ENCODE peak calls at places on chromosomes 7 and 10, in four cellular contexts. T, R, G and J are unnamed samples.

GRCh38 chr10:72079356-72079755 is 9.0 kb downstream of the SPOCK2 start:
- DNase-seq in T (no peak), G (no peak), R (peak; percentile 65), J (peak; percentile 67)

GRCh38 chr7:29337628-29338116 is 143.1 kb downstream of the CHN2 start:
- DNase-seq in T (no peak), R (peak; percentile 12), G (no peak), J (no peak)

GRCh38 chr10:59692113-59692512 is 17.5 kb downstream of the SLC16A9 start:
- DNase-seq in T (no peak), R (no peak), G (no peak), J (no peak)

GRCh38 chr7:22668971-22669401 is 58.0 kb upstream of the IL6 start:
- DNase-seq in G (no peak), T (no peak), R (no peak), J (no peak)

GRCh38 chr10:49177391-49178355 is 10.5 kb downstream of the TMEM273 start:
- DNase-seq in G (peak; percentile 81), R (no peak), T (no peak), J (no peak)

GRCh38 chr10:27998178-27998953 is 513 bp downstream of the ODAD2 start:
- DNase-seq in R (no peak), G (no peak), T (peak; percentile 21), J (no peak)

GRCh38 chr10:53598914-53599313 is 826.3 kb upstream of the MBL2 start:
- DNase-seq in R (no peak), G (no peak), T (no peak), J (no peak)

GRCh38 chr7:105791926-105792325 is 84.5 kb downstream of the ATXN7L1 start:
- DNase-seq in G (no peak), R (no peak), T (no peak), J (no peak)

GRCh38 chr10:89332092-89332633 is 4.4 kb downstream of the IFIT3 start:
- DNase-seq in T (no peak), G (no peak), R (no peak), J (no peak)

GRCh38 chr10:5252177-5253037 is 55.8 kb downstream of the AKR1C4 start:
- DNase-seq in T (no peak), G (no peak), R (no peak), J (no peak)

GRCh38 chr10:46520381-46520780 is 36.1 kb downstream of the GPRIN2 start:
- DNase-seq in R (no peak), G (peak; percentile 76), T (no peak), J (no peak)

GRCh38 chr10:58697691-58698090 is 185.0 kb downstream of the BICC1 start:
- DNase-seq in G (no peak), T (no peak), R (no peak), J (no peak)

GRCh38 chr10:91162050-91162494 is 58.4 kb upstream of the PCGF5 start:
- DNase-seq in G (no peak), T (no peak), R (no peak), J (no peak)

GRCh38 chr7:1638113-1638726 is 31.9 kb upstream of the ELFN1 start:
- DNase-seq in G (no peak), R (no peak), T (peak; percentile 95), J (no peak)

GRCh38 chr10:14838582-14839304 is 637 bp downstream of the HSPA14 start:
- DNase-seq in T (no peak), R (peak; percentile 2), G (no peak), J (peak; percentile 15)

GRCh38 chr7:2104107-2104710 is 128.5 kb downstream of the MAD1L1 start:
- DNase-seq in G (peak; percentile 90), R (peak; percentile 41), T (peak; percentile 74), J (peak; percentile 32)

GRCh38 chr7:97270280-97270679 is 152.8 kb downstream of the SDHAF3 start:
- DNase-seq in R (no peak), T (no peak), G (no peak), J (no peak)

GRCh38 chr10:108130575-108130974 is 966.1 kb upstream of the SORCS1 start:
- DNase-seq in R (no peak), T (no peak), G (no peak), J (no peak)

GRCh38 chr10:49844775-49845561 is 82.8 kb upstream of the OGDHL start:
- DNase-seq in R (no peak), G (no peak), T (no peak), J (no peak)

GRCh38 chr7:21407806-21408480 is 19.9 kb upstream of the SP4 start:
- DNase-seq in T (no peak), R (no peak), G (no peak), J (no peak)